ENCODE peak calls at places on chromosomes 3 and 15, in five cellular contexts. N is H1, U is fibroblast of lung, A is PC-9, Z is HCT116. M is an unnamed sample.

GRCh38 chr3:50587373-50587772 is 18.1 kb downstream of the HEMK1 start:
- DNase-seq in N (no peak), U (no peak), A (peak; percentile 21), Z (no peak), M (no peak)

GRCh38 chr3:39166134-39166710 is 12.8 kb upstream of the CSRNP1 start:
- DNase-seq in N (no peak), U (peak; percentile 68), A (peak; percentile 84), Z (no peak), M (peak; percentile 79)

GRCh38 chr3:12993022-12993622 is 80.1 kb downstream of the IQSEC1 start:
- DNase-seq in N (peak; percentile 36), U (no peak), A (no peak), Z (no peak), M (no peak)

GRCh38 chr3:17894434-17895060 is 152.1 kb upstream of the TBC1D5 start:
- DNase-seq in N (peak; percentile 47), U (peak; percentile 60), A (no peak), Z (peak; percentile 56), M (peak; percentile 47)

GRCh38 chr15:67076147-67076843 is 10.9 kb downstream of the SMAD3 start:
- DNase-seq in N (no peak), U (peak; percentile 80), A (peak; percentile 62), Z (peak; percentile 69), M (peak; percentile 47)

GRCh38 chr3:3605181-3605580 is 194.1 kb upstream of the LRRN1 start:
- DNase-seq in N (no peak), U (no peak), A (no peak), Z (no peak), M (no peak)

GRCh38 chr15:63605036-63605435 is 7.8 kb downstream of the FBXL22 start:
- DNase-seq in N (no peak), U (no peak), A (no peak), Z (no peak), M (peak; percentile 58)

GRCh38 chr15:40028193-40028592 is 10.8 kb downstream of the SRP14 start:
- DNase-seq in N (no peak), U (no peak), A (no peak), Z (no peak), M (no peak)

GRCh38 chr3:48240000-48240710 is 749 bp upstream of the ZNF589 start:
- DNase-seq in N (peak; percentile 75), U (no peak), A (no peak), Z (no peak), M (no peak)

GRCh38 chr3:49004352-49005297 is 2.6 kb upstream of the WDR6 start:
- DNase-seq in N (no peak), U (no peak), A (no peak), Z (no peak), M (no peak)

GRCh38 chr3:70120360-70120966 is 120.9 kb downstream of the SAMMSON start:
- DNase-seq in N (peak; percentile 75), U (peak; percentile 42), A (no peak), Z (peak; percentile 27), M (peak; percentile 48)

GRCh38 chr15:43922021-43922420 is 95.2 kb downstream of the WDR76 start:
- DNase-seq in N (no peak), U (peak; percentile 35), A (peak; percentile 48), Z (no peak), M (peak; percentile 72)

GRCh38 chr15:98671060-98672008 is 23.0 kb downstream of the IGF1R start:
- DNase-seq in N (peak; percentile 43), U (peak; percentile 57), A (no peak), Z (no peak), M (no peak)

GRCh38 chr15:69758810-69759410 is 306.3 kb downstream of the RPLP1 start:
- DNase-seq in N (no peak), U (peak; percentile 20), A (no peak), Z (no peak), M (peak; percentile 34)

GRCh38 chr15:28955160-28955502 is 69.4 kb downstream of the APBA2 start:
- DNase-seq in N (no peak), U (peak; percentile 50), A (no peak), Z (no peak), M (no peak)

GRCh38 chr3:97914390-97914789 is 57.8 kb downstream of the RIOX2 start:
- DNase-seq in N (no peak), U (no peak), A (peak; percentile 91), Z (peak; percentile 8), M (peak; percentile 82)

GRCh38 chr3:86961297-86961696 is 29.7 kb downstream of the VGLL3 start:
- DNase-seq in N (no peak), U (no peak), A (no peak), Z (no peak), M (no peak)

GRCh38 chr3:14459787-14460186 is 57.4 kb downstream of the SLC6A6 start:
- DNase-seq in N (no peak), U (no peak), A (no peak), Z (no peak), M (no peak)

GRCh38 chr3:14460342-14461005 is 58.1 kb downstream of the SLC6A6 start:
- DNase-seq in N (no peak), U (peak; percentile 95), A (no peak), Z (no peak), M (no peak)

GRCh38 chr3:14462738-14463137 is 60.3 kb downstream of the SLC6A6 start:
- DNase-seq in N (no peak), U (no peak), A (no peak), Z (no peak), M (no peak)

GRCh38 chr3:14461748-14462324 is 59.4 kb downstream of the SLC6A6 start:
- DNase-seq in N (no peak), U (peak; percentile 81), A (no peak), Z (peak; percentile 32), M (peak; percentile 44)

GRCh38 chr3:14461006-14461747 is 58.8 kb downstream of the SLC6A6 start:
- DNase-seq in N (no peak), U (no peak), A (no peak), Z (no peak), M (no peak)
- H3K27ac ChIP-seq in N (no peak overlapping the region), U (no peak overlapping the region), A (no peak overlapping the region), Z (no peak overlapping the region), M (no peak overlapping the region)

DNA sequence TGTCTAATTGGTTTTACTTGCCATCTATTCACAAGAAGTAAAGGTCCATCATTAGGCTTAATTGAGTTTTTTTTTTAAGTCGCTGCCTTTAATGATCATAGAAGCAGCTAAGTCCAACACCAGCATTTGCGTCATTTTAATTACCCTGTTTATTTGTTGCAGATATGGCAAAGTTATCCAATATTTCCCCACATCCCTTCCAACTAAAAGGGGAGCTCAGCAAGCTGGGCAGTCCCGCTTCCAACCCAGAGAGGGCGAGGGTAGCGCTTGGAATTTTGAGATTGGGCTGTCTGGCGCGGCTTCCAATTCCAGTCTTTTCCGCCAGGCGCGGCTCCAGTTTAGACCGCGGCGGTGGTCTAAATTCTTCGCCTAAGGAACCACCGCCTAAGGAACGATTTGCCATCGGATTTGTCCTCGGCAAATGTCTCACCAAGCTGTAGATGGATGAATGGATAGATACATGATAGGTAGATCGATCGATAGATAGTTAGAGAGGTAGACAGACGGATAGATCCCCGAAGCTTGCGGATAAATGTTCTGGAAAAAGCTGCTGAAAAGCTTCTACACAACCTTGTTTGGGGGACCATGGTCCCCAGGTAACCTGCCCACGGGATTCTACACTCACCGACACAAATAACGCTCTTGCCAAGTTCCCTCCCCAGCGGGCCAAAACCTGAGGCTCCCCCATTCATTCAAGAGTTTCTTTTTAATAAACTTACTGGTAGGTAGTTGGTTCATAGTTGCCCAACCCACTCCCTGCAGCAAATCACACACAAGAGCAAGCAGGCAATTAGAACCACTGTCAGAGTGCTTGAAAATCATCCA is 49.2 kb downstream of the ZIC4 start:
- DNase-seq in N (no peak), U (no peak), A (no peak), Z (no peak), M (no peak)
- TF ChIP-seq EZH2 in N (peak; percentile 73), U (peak; percentile 63), A (no peak), Z (no peak), M (peak; percentile 67)

GRCh38 chr15:41799488-41799805 is 25.2 kb downstream of the MAPKBP1 start:
- DNase-seq in N (no peak), U (no peak), A (no peak), Z (no peak), M (no peak)

GRCh38 chr15:41798607-41799487 is 24.6 kb downstream of the MAPKBP1 start:
- DNase-seq in N (no peak), U (no peak), A (peak; percentile 60), Z (no peak), M (no peak)

GRCh38 chr15:41801850-41802455 is 25.9 kb upstream of the JMJD7 start:
- DNase-seq in N (no peak), U (peak; percentile 34), A (no peak), Z (no peak), M (peak; percentile 84)

GRCh38 chr15:41804361-41804760 is 23.5 kb upstream of the JMJD7 start:
- DNase-seq in N (no peak), U (no peak), A (no peak), Z (no peak), M (peak; percentile 99)

DNA sequence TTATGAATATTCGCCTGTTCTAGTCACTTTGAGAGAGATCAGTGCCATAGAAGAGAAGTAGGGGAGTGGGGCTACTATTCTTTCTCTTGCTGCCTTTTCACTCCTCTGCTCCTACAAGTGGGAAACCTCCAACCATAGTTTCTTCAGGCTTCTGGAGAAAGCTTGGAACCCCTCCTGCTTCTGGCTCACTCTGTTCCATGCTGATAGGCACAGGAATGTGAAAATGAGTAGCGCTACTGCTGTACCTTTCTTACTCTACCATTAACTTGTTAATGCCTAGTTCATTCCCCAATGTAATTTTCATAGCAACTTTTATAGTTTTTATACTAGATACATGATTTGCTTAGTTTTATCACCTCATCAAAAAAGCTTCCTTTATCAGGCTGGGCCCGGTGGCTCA is 26.7 kb upstream of the JMJD7 start:
- DNase-seq in N (no peak), U (no peak), A (no peak), Z (no peak), M (no peak)
- H3K27ac ChIP-seq in N (no peak overlapping the region), U (no peak overlapping the region), A (no peak overlapping the region), Z (no peak overlapping the region), M (peak overlapping the region; percentile 98)

GRCh38 chr15:89361451-89362202 is 27.0 kb upstream of the POLG start:
- DNase-seq in N (no peak), U (peak; percentile 64), A (no peak), Z (no peak), M (peak; percentile 53)

GRCh38 chr15:89364341-89364740 is 29.7 kb upstream of the POLG start:
- DNase-seq in N (no peak), U (no peak), A (no peak), Z (no peak), M (no peak)

GRCh38 chr15:89363770-89364169 is 29.1 kb upstream of the POLG start:
- DNase-seq in N (no peak), U (no peak), A (no peak), Z (no peak), M (no peak)

GRCh38 chr15:89363133-89363532 is 28.5 kb upstream of the POLG start:
- DNase-seq in N (no peak), U (no peak), A (no peak), Z (no peak), M (no peak)

DNA sequence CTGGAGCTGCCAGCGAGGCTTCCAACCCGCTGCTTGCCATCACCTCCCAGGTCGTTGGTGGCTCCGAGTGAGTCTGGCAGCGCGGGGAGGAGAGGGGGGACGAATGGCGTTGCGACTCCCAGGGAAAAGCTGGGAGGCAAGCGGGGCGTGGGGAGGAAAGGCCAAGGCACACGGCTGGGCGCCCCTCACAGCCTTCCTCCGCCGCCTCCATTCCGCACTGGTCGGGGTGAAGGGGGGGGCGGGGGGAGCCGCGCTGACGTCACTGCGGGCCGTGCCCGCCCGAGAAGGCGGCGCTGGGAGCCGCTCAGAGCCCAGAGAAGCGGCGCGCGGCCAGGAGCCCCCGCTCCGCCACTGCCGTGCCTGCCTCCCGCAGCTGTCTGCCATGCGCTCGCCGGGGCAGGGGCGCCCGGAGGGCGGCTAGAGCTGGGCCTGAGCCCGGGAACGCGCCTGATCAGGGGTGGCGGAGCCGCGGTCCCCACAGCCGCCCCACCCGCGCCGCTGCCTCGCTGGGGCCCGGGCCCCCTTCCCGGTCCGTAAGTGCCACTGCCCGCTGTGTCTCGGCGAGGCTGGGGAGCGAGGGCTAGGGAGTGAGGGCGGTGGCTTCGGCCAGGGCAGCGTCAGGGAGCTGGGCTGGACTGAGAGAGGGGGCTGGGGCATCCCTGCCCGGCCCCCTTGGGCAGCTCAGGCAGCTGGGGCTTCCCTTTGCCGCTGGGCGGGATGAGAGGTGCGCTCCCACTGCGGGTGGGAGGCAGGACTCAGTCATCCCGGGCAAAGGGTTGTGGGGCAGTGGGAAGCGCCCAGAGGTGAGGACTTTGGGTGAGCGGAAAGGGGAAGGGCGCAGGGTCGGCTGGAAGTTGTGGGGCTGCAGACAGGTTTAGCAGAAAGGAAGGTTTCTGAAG is 27.8 kb upstream of the POLG start:
- DNase-seq in N (no peak), U (no peak), A (no peak), Z (no peak), M (no peak)
- TF ChIP-seq EZH2 in N (peak; percentile 80), U (peak; percentile 16), A (no peak), Z (no peak), M (no peak)